ENCODE peak calls at places on chromosome 14, in five cellular contexts. One of them, this sample, is unnamed.

GRCh38 chr14:91413547-91414474 is 3.8 kb downstream of the CCDC88C start:
- DNase-seq in HCT116: no peak
- DNase-seq in H1: peak
- DNase-seq in HepG2: no peak
- DNase-seq in K562: no peak
- DNase-seq in this sample: no peak

GRCh38 chr14:38252066-38252710 is 3.7 kb downstream of the CLEC14A start:
- DNase-seq in HCT116: no peak
- DNase-seq in H1: no peak
- DNase-seq in HepG2: no peak
- DNase-seq in K562: no peak
- DNase-seq in this sample: no peak

GRCh38 chr14:51774209-51774608 is 86.2 kb upstream of the GNG2 start:
- DNase-seq in HCT116: no peak
- DNase-seq in H1: no peak
- DNase-seq in HepG2: no peak
- DNase-seq in K562: no peak
- DNase-seq in this sample: no peak

GRCh38 chr14:51525705-51526104 is 126.0 kb upstream of the FRMD6 start:
- DNase-seq in HCT116: no peak
- DNase-seq in H1: no peak
- DNase-seq in HepG2: no peak
- DNase-seq in K562: no peak
- DNase-seq in this sample: no peak

GRCh38 chr14:99132821-99133562 is 139.0 kb downstream of the BCL11B start:
- DNase-seq in HCT116: no peak
- DNase-seq in H1: no peak
- DNase-seq in HepG2: no peak
- DNase-seq in K562: no peak
- DNase-seq in this sample: no peak

GRCh38 chr14:52078721-52079120 is 9.9 kb upstream of the NID2 start:
- DNase-seq in HCT116: no peak
- DNase-seq in H1: no peak
- DNase-seq in HepG2: no peak
- DNase-seq in K562: no peak
- DNase-seq in this sample: no peak

GRCh38 chr14:90276627-90277367 is 20.4 kb downstream of the PSMC1 start:
- DNase-seq in HCT116: no peak
- DNase-seq in H1: no peak
- DNase-seq in HepG2: no peak
- DNase-seq in K562: no peak
- DNase-seq in this sample: no peak

GRCh38 chr14:91418387-91419043 is 895 bp upstream of the CCDC88C start:
- DNase-seq in HCT116: peak
- DNase-seq in H1: peak
- DNase-seq in HepG2: peak
- DNase-seq in K562: peak
- DNase-seq in this sample: peak

GRCh38 chr14:80017796-80018195 is 193.5 kb downstream of the DIO2 start:
- DNase-seq in HCT116: no peak
- DNase-seq in H1: no peak
- DNase-seq in HepG2: no peak
- DNase-seq in K562: no peak
- DNase-seq in this sample: no peak

GRCh38 chr14:67738740-67739504 is 37.2 kb downstream of the RDH12 start:
- DNase-seq in HCT116: peak
- DNase-seq in H1: no peak
- DNase-seq in HepG2: peak
- DNase-seq in K562: peak
- DNase-seq in this sample: no peak

GRCh38 chr14:98298481-98299227 is 973.3 kb downstream of the BCL11B start:
- DNase-seq in HCT116: no peak
- DNase-seq in H1: no peak
- DNase-seq in HepG2: no peak
- DNase-seq in K562: no peak
- DNase-seq in this sample: no peak

GRCh38 chr14:51211149-51211548 is 28.9 kb upstream of the TMX1 start:
- DNase-seq in HCT116: no peak
- DNase-seq in H1: no peak
- DNase-seq in HepG2: no peak
- DNase-seq in K562: no peak
- DNase-seq in this sample: peak

GRCh38 chr14:101737414-101738367 is 23.8 kb upstream of the PPP2R5C start:
- DNase-seq in HCT116: no peak
- DNase-seq in H1: no peak
- DNase-seq in HepG2: no peak
- DNase-seq in K562: no peak
- DNase-seq in this sample: no peak

GRCh38 chr14:63465347-63465746 is 77.8 kb downstream of the PPP2R5E start:
- DNase-seq in HCT116: no peak
- DNase-seq in H1: no peak
- DNase-seq in HepG2: no peak
- DNase-seq in K562: no peak
- DNase-seq in this sample: no peak

GRCh38 chr14:77580964-77581505 is 35.4 kb downstream of the SPTLC2 start:
- DNase-seq in HCT116: no peak
- DNase-seq in H1: no peak
- DNase-seq in HepG2: no peak
- DNase-seq in K562: no peak
- DNase-seq in this sample: peak

GRCh38 chr14:76687611-76688372 is 73.5 kb upstream of the VASH1 start:
- DNase-seq in HCT116: no peak
- DNase-seq in H1: no peak
- DNase-seq in HepG2: peak
- DNase-seq in K562: no peak
- DNase-seq in this sample: no peak

GRCh38 chr14:43754838-43755237 is 752.2 kb downstream of the FSCB start:
- DNase-seq in HCT116: no peak
- DNase-seq in H1: peak
- DNase-seq in HepG2: no peak
- DNase-seq in K562: no peak
- DNase-seq in this sample: no peak

GRCh38 chr14:20460458-20461229 is 590 bp downstream of the PIP4P1 start:
- DNase-seq in HCT116: no peak
- DNase-seq in H1: no peak
- DNase-seq in HepG2: no peak
- DNase-seq in K562: peak
- DNase-seq in this sample: no peak

GRCh38 chr14:24456980-24457379 is 14.4 kb upstream of the SDR39U1 start:
- DNase-seq in HCT116: no peak
- DNase-seq in H1: no peak
- DNase-seq in HepG2: no peak
- DNase-seq in K562: no peak
- DNase-seq in this sample: no peak

GRCh38 chr14:63544641-63545234 is 1.6 kb upstream of the PPP2R5E start:
- DNase-seq in HCT116: no peak
- DNase-seq in H1: no peak
- DNase-seq in HepG2: no peak
- DNase-seq in K562: peak
- DNase-seq in this sample: peak

GRCh38 chr14:57060276-57060956 is 208.3 kb downstream of the EXOC5 start:
- DNase-seq in HCT116: no peak
- DNase-seq in H1: no peak
- DNase-seq in HepG2: no peak
- DNase-seq in K562: peak
- DNase-seq in this sample: no peak

GRCh38 chr14:25011095-25011494 is 38.9 kb downstream of the STXBP6 start:
- DNase-seq in HCT116: no peak
- DNase-seq in H1: no peak
- DNase-seq in HepG2: no peak
- DNase-seq in K562: no peak
- DNase-seq in this sample: no peak

GRCh38 chr14:88989911-88990310 is 165.5 kb downstream of the TTC8 start:
- DNase-seq in HCT116: no peak
- DNase-seq in H1: no peak
- DNase-seq in HepG2: no peak
- DNase-seq in K562: no peak
- DNase-seq in this sample: no peak

GRCh38 chr14:88992011-88992410 is 167.6 kb downstream of the TTC8 start:
- DNase-seq in HCT116: no peak
- DNase-seq in H1: no peak
- DNase-seq in HepG2: no peak
- DNase-seq in K562: no peak
- DNase-seq in this sample: no peak

GRCh38 chr14:88990856-88991255 is 166.4 kb downstream of the TTC8 start:
- DNase-seq in HCT116: no peak
- DNase-seq in H1: no peak
- DNase-seq in HepG2: no peak
- DNase-seq in K562: no peak
- DNase-seq in this sample: no peak

GRCh38 chr14:88995437-88996198 is 171.2 kb downstream of the TTC8 start:
- DNase-seq in HCT116: no peak
- DNase-seq in H1: no peak
- DNase-seq in HepG2: no peak
- DNase-seq in K562: no peak
- DNase-seq in this sample: no peak

DNA sequence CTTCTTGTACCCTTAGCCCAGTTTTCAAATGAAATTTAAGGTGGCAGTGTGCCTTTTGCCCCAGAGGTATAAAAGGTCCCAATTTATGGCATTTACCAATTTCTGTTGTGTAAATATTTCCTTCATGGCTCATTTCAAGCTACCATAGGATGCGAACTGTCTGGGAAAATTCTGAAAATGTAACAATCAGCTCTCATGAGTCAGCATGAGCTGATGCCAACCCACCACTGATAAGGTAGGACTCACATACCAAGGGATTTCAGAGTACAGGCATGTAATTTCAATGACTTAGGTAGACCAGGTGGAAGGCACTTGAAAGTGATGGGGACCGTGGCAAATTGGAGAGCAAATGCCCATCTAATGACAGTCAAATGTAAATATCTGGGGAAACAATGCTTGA is 169.5 kb downstream of the TTC8 start:
- DNase-seq in HCT116: no peak
- DNase-seq in H1: no peak
- DNase-seq in HepG2: no peak
- DNase-seq in K562: no peak
- DNase-seq in this sample: no peak
- TF ChIP-seq JUND in HCT116: no peak
- TF ChIP-seq JUND in H1: no peak
- TF ChIP-seq JUND in HepG2: no peak
- TF ChIP-seq JUND in K562: no peak
- TF ChIP-seq JUND in this sample: no peak

GRCh38 chr14:21668377-21668776 is 5.2 kb downstream of the OR4E1 start:
- DNase-seq in HCT116: no peak
- DNase-seq in H1: no peak
- DNase-seq in HepG2: peak
- DNase-seq in K562: no peak
- DNase-seq in this sample: no peak
- TF ChIP-seq JUND in HCT116: no peak
- TF ChIP-seq JUND in H1: no peak
- TF ChIP-seq JUND in HepG2: no peak
- TF ChIP-seq JUND in K562: no peak
- TF ChIP-seq JUND in this sample: no peak

GRCh38 chr14:55302367-55302766 is 31.1 kb downstream of the FBXO34 start:
- DNase-seq in HCT116: no peak
- DNase-seq in H1: no peak
- DNase-seq in HepG2: no peak
- DNase-seq in K562: no peak
- DNase-seq in this sample: no peak

GRCh38 chr14:55302770-55303472 is 31.7 kb downstream of the FBXO34 start:
- DNase-seq in HCT116: no peak
- DNase-seq in H1: no peak
- DNase-seq in HepG2: no peak
- DNase-seq in K562: no peak
- DNase-seq in this sample: no peak

GRCh38 chr14:55298423-55298822 is 27.2 kb downstream of the FBXO34 start:
- DNase-seq in HCT116: no peak
- DNase-seq in H1: no peak
- DNase-seq in HepG2: no peak
- DNase-seq in K562: no peak
- DNase-seq in this sample: no peak

GRCh38 chr14:55303646-55304277 is 32.5 kb downstream of the FBXO34 start:
- DNase-seq in HCT116: no peak
- DNase-seq in H1: no peak
- DNase-seq in HepG2: no peak
- DNase-seq in K562: no peak
- DNase-seq in this sample: no peak

DNA sequence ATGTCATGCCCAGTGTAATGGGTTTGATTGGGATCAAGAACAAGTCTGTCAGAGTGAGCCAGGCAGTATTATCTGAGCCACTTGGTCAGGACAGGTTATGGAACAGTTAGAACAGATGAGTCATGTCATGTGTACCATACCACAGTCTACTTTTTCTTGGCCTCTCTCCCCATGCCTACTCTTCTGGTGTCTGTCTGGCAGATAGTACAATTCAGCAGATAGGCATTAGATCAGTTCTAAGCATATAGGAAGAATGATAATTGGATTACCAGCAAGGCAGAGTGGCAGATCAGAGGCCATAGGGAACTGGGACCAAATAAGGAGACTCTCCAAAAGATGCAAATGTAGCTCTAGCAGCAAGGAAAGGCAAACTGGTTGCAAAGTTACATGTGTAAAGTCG is 30.5 kb downstream of the FBXO34 start:
- DNase-seq in HCT116: no peak
- DNase-seq in H1: no peak
- DNase-seq in HepG2: peak
- DNase-seq in K562: peak
- DNase-seq in this sample: peak
- TF ChIP-seq JUND in HCT116: no peak
- TF ChIP-seq JUND in H1: no peak
- TF ChIP-seq JUND in HepG2: no peak
- TF ChIP-seq JUND in K562: peak
- TF ChIP-seq JUND in this sample: no peak

GRCh38 chr14:59044707-59045106 is 143.8 kb upstream of the DAAM1 start:
- DNase-seq in HCT116: no peak
- DNase-seq in H1: no peak
- DNase-seq in HepG2: no peak
- DNase-seq in K562: peak
- DNase-seq in this sample: no peak

GRCh38 chr14:59037620-59038019 is 150.8 kb upstream of the DAAM1 start:
- DNase-seq in HCT116: no peak
- DNase-seq in H1: no peak
- DNase-seq in HepG2: no peak
- DNase-seq in K562: no peak
- DNase-seq in this sample: no peak

GRCh38 chr14:59037086-59037485 is 151.4 kb upstream of the DAAM1 start:
- DNase-seq in HCT116: no peak
- DNase-seq in H1: no peak
- DNase-seq in HepG2: no peak
- DNase-seq in K562: no peak
- DNase-seq in this sample: no peak

GRCh38 chr14:59038746-59039145 is 149.7 kb upstream of the DAAM1 start:
- DNase-seq in HCT116: no peak
- DNase-seq in H1: no peak
- DNase-seq in HepG2: no peak
- DNase-seq in K562: no peak
- DNase-seq in this sample: no peak

DNA sequence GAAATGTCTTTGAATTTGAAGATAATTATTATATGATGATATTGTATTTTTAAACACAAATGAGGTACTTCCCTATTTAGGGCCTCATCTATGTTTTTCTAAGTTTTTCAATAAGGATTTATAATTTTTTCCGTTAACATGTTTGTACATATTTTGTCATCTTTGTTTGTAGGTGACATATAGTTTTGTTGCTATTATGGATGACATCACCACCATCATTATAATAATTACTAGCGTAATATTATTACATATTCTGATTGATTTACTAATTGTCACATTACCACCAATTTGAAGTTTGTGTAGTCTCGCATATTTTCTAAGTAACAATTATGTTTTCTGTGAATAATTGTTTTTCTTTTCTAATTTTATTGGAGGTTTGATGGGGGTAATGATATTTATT is 147.2 kb upstream of the DAAM1 start:
- DNase-seq in HCT116: no peak
- DNase-seq in H1: no peak
- DNase-seq in HepG2: no peak
- DNase-seq in K562: no peak
- DNase-seq in this sample: no peak
- TF ChIP-seq JUND in HCT116: no peak
- TF ChIP-seq JUND in H1: no peak
- TF ChIP-seq JUND in HepG2: no peak
- TF ChIP-seq JUND in K562: no peak
- TF ChIP-seq JUND in this sample: no peak

This sample was measured in T47D.